ENCODE peak calls at places on chromosomes 2 and 18, in six cellular contexts. One of them, this sample, is unnamed.

GRCh38 chr2:238685713-238686112 is 162.2 kb upstream of the TWIST2 start:
- DNase-seq in IMR-90: no peak
- DNase-seq in mesenchymal stem cell: no peak
- DNase-seq in H1: no peak
- DNase-seq in H9: no peak
- DNase-seq in neuronal stem cell: no peak
- DNase-seq in this sample: no peak

GRCh38 chr2:176584333-176584732 is 315.1 kb downstream of the MTX2 start:
- DNase-seq in IMR-90: peak; percentile 66
- DNase-seq in mesenchymal stem cell: peak; percentile 43
- DNase-seq in H1: no peak
- DNase-seq in H9: no peak
- DNase-seq in neuronal stem cell: no peak
- DNase-seq in this sample: peak; percentile 25

GRCh38 chr2:11901351-11902069 is 155.1 kb downstream of the LPIN1 start:
- DNase-seq in IMR-90: no peak
- DNase-seq in mesenchymal stem cell: no peak
- DNase-seq in H1: no peak
- DNase-seq in H9: peak; percentile 51
- DNase-seq in neuronal stem cell: no peak
- DNase-seq in this sample: no peak

GRCh38 chr2:64970495-64970894 is 18.7 kb upstream of the SLC1A4 start:
- DNase-seq in IMR-90: no peak
- DNase-seq in mesenchymal stem cell: no peak
- DNase-seq in H1: no peak
- DNase-seq in H9: no peak
- DNase-seq in neuronal stem cell: no peak
- DNase-seq in this sample: no peak

GRCh38 chr2:43604674-43605073 is 8.8 kb upstream of the THADA start:
- DNase-seq in IMR-90: no peak
- DNase-seq in mesenchymal stem cell: no peak
- DNase-seq in H1: no peak
- DNase-seq in H9: no peak
- DNase-seq in neuronal stem cell: no peak
- DNase-seq in this sample: no peak

GRCh38 chr18:11654736-11655604 is 34.1 kb upstream of the GNAL start:
- DNase-seq in IMR-90: peak; percentile 4
- DNase-seq in mesenchymal stem cell: peak; percentile 24
- DNase-seq in H1: peak; percentile 13
- DNase-seq in H9: peak; percentile 72
- DNase-seq in neuronal stem cell: peak; percentile 46
- DNase-seq in this sample: peak; percentile 57

GRCh38 chr2:132620115-132620514 is 49.9 kb downstream of the LYPD1 start:
- DNase-seq in IMR-90: peak; percentile 34
- DNase-seq in mesenchymal stem cell: peak; percentile 7
- DNase-seq in H1: no peak
- DNase-seq in H9: no peak
- DNase-seq in neuronal stem cell: no peak
- DNase-seq in this sample: no peak

GRCh38 chr2:36625304-36625703 is 27.3 kb upstream of the FEZ2 start:
- DNase-seq in IMR-90: no peak
- DNase-seq in mesenchymal stem cell: no peak
- DNase-seq in H1: no peak
- DNase-seq in H9: no peak
- DNase-seq in neuronal stem cell: no peak
- DNase-seq in this sample: no peak

GRCh38 chr18:34003687-34004086 is 221.0 kb downstream of the NOL4 start:
- DNase-seq in IMR-90: no peak
- DNase-seq in mesenchymal stem cell: no peak
- DNase-seq in H1: peak; percentile 1
- DNase-seq in H9: peak; percentile 26
- DNase-seq in neuronal stem cell: no peak
- DNase-seq in this sample: no peak

GRCh38 chr2:56185582-56186046 is 1.8 kb downstream of the CCDC85A start:
- DNase-seq in IMR-90: no peak
- DNase-seq in mesenchymal stem cell: peak; percentile 61
- DNase-seq in H1: no peak
- DNase-seq in H9: peak; percentile 69
- DNase-seq in neuronal stem cell: peak; percentile 40
- DNase-seq in this sample: no peak

GRCh38 chr18:45324489-45325111 is 290.7 kb upstream of the SLC14A2 start:
- DNase-seq in IMR-90: peak; percentile 8
- DNase-seq in mesenchymal stem cell: peak; percentile 19
- DNase-seq in H1: peak; percentile 21
- DNase-seq in H9: peak; percentile 38
- DNase-seq in neuronal stem cell: peak; percentile 11
- DNase-seq in this sample: peak; percentile 12

GRCh38 chr2:233489666-233490065 is 76.9 kb downstream of the USP40 start:
- DNase-seq in IMR-90: peak; percentile 31
- DNase-seq in mesenchymal stem cell: peak; percentile 19
- DNase-seq in H1: no peak
- DNase-seq in H9: no peak
- DNase-seq in neuronal stem cell: no peak
- DNase-seq in this sample: peak; percentile 78

GRCh38 chr2:201938816-201939180 is 94.9 kb upstream of the FZD7 start:
- DNase-seq in IMR-90: no peak
- DNase-seq in mesenchymal stem cell: no peak
- DNase-seq in H1: no peak
- DNase-seq in H9: no peak
- DNase-seq in neuronal stem cell: no peak
- DNase-seq in this sample: no peak

GRCh38 chr2:18910843-18911242 is 321.5 kb upstream of the NT5C1B start:
- DNase-seq in IMR-90: peak; percentile 74
- DNase-seq in mesenchymal stem cell: peak; percentile 83
- DNase-seq in H1: no peak
- DNase-seq in H9: no peak
- DNase-seq in neuronal stem cell: no peak
- DNase-seq in this sample: peak; percentile 44

GRCh38 chr2:26989156-26989555 is 18.7 kb downstream of the MAPRE3 start:
- DNase-seq in IMR-90: peak; percentile 61
- DNase-seq in mesenchymal stem cell: peak; percentile 47
- DNase-seq in H1: no peak
- DNase-seq in H9: no peak
- DNase-seq in neuronal stem cell: no peak
- DNase-seq in this sample: no peak

GRCh38 chr18:56052202-56052601 is 464.2 kb upstream of the TCF4 start:
- DNase-seq in IMR-90: no peak
- DNase-seq in mesenchymal stem cell: no peak
- DNase-seq in H1: no peak
- DNase-seq in H9: no peak
- DNase-seq in neuronal stem cell: no peak
- DNase-seq in this sample: no peak

DNA sequence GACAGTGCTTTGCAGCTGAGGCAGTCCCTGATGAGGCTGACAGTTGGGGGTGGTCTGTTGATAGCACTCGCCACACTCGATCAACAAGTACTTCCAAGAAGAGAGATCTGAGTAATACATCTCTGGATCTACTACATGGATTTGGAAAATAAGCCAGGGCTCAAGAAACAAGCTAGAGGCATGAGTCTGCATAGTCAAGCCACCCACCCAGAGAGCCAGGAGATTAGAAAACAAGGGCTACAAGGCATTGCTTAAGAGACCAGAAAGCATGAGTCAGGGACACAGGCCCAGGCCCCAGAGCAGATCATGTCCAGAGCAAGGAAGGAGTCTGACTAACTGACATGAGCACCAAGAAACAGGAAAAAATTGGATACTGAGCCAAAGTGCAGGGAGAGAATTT is 196.9 kb upstream of the CWC22 start:
- DNase-seq in IMR-90: peak; percentile 80
- DNase-seq in mesenchymal stem cell: peak; percentile 57
- DNase-seq in H1: no peak
- DNase-seq in H9: no peak
- DNase-seq in neuronal stem cell: no peak
- DNase-seq in this sample: no peak
- H2AFZ ChIP-seq in IMR-90: peak overlapping the region; percentile 18
- H2AFZ ChIP-seq in mesenchymal stem cell: no peak overlapping the region
- H2AFZ ChIP-seq in H1: peak overlapping the region; percentile 78
- H2AFZ ChIP-seq in H9: no peak overlapping the region
- H2AFZ ChIP-seq in neuronal stem cell: peak overlapping the region; percentile 7
- H2AFZ ChIP-seq in this sample: no peak overlapping the region

GRCh38 chr2:217593732-217594131 is 409.1 kb downstream of the TNS1 start:
- DNase-seq in IMR-90: no peak
- DNase-seq in mesenchymal stem cell: no peak
- DNase-seq in H1: no peak
- DNase-seq in H9: no peak
- DNase-seq in neuronal stem cell: no peak
- DNase-seq in this sample: no peak
- H3K27ac ChIP-seq in IMR-90: no peak overlapping the region
- H3K27ac ChIP-seq in mesenchymal stem cell: no peak overlapping the region
- H3K27ac ChIP-seq in H1: no peak overlapping the region
- H3K27ac ChIP-seq in H9: no peak overlapping the region
- H3K27ac ChIP-seq in neuronal stem cell: no peak overlapping the region
- H3K27ac ChIP-seq in this sample: no peak overlapping the region

GRCh38 chr2:196587739-196588138 is 51.8 kb upstream of the CCDC150 start:
- DNase-seq in IMR-90: no peak
- DNase-seq in mesenchymal stem cell: no peak
- DNase-seq in H1: no peak
- DNase-seq in H9: no peak
- DNase-seq in neuronal stem cell: no peak
- DNase-seq in this sample: peak; percentile 10

GRCh38 chr2:196587061-196587460 is 52.5 kb upstream of the CCDC150 start:
- DNase-seq in IMR-90: no peak
- DNase-seq in mesenchymal stem cell: no peak
- DNase-seq in H1: no peak
- DNase-seq in H9: no peak
- DNase-seq in neuronal stem cell: no peak
- DNase-seq in this sample: no peak

GRCh38 chr2:196589429-196589828 is 50.1 kb upstream of the CCDC150 start:
- DNase-seq in IMR-90: no peak
- DNase-seq in mesenchymal stem cell: no peak
- DNase-seq in H1: no peak
- DNase-seq in H9: no peak
- DNase-seq in neuronal stem cell: no peak
- DNase-seq in this sample: no peak

GRCh38 chr2:196584903-196585302 is 54.6 kb upstream of the CCDC150 start:
- DNase-seq in IMR-90: no peak
- DNase-seq in mesenchymal stem cell: no peak
- DNase-seq in H1: no peak
- DNase-seq in H9: no peak
- DNase-seq in neuronal stem cell: no peak
- DNase-seq in this sample: no peak

GRCh38 chr2:196586511-196586991 is 53.0 kb upstream of the CCDC150 start:
- DNase-seq in IMR-90: peak; percentile 86
- DNase-seq in mesenchymal stem cell: peak; percentile 82
- DNase-seq in H1: no peak
- DNase-seq in H9: no peak
- DNase-seq in neuronal stem cell: no peak
- DNase-seq in this sample: no peak
- H2AK5ac ChIP-seq in IMR-90: peak overlapping the region; percentile 23
- H2AK5ac ChIP-seq in mesenchymal stem cell: no peak overlapping the region
- H2AK5ac ChIP-seq in H1: no peak overlapping the region
- H2AK5ac ChIP-seq in H9: no peak overlapping the region
- H2AK5ac ChIP-seq in neuronal stem cell: no peak overlapping the region
- H2AK5ac ChIP-seq in this sample: no peak overlapping the region

DNA sequence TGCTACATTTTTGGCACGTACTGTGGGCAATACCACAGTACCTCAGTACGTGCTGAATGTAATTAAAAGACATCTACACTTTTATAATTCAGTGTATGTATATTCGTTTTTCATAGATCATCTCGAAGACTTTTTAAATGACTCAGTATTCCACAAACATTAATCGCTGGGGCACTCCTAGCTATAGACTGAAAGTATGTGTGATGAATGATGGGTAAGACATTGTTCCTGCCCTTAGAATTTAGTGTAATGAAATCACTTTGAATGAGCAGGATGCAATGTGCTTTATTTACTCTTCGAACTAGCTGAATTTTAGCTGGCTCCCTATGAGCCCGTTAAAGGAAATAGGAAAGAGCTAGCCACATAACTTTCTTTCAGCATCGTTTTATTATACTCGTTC is 245.6 kb upstream of the RASGRP3 start:
- DNase-seq in IMR-90: peak; percentile 58
- DNase-seq in mesenchymal stem cell: no peak
- DNase-seq in H1: no peak
- DNase-seq in H9: no peak
- DNase-seq in neuronal stem cell: no peak
- DNase-seq in this sample: no peak
- H2AFZ ChIP-seq in IMR-90: no peak overlapping the region
- H2AFZ ChIP-seq in mesenchymal stem cell: no peak overlapping the region
- H2AFZ ChIP-seq in H1: no peak overlapping the region
- H2AFZ ChIP-seq in H9: no peak overlapping the region
- H2AFZ ChIP-seq in neuronal stem cell: no peak overlapping the region
- H2AFZ ChIP-seq in this sample: no peak overlapping the region

GRCh38 chr2:63819256-63819655 is 22.4 kb upstream of the UGP2 start:
- DNase-seq in IMR-90: no peak
- DNase-seq in mesenchymal stem cell: no peak
- DNase-seq in H1: no peak
- DNase-seq in H9: no peak
- DNase-seq in neuronal stem cell: no peak
- DNase-seq in this sample: no peak

GRCh38 chr2:63818276-63818675 is 23.4 kb upstream of the UGP2 start:
- DNase-seq in IMR-90: no peak
- DNase-seq in mesenchymal stem cell: no peak
- DNase-seq in H1: no peak
- DNase-seq in H9: no peak
- DNase-seq in neuronal stem cell: no peak
- DNase-seq in this sample: no peak

GRCh38 chr2:63821396-63821795 is 20.3 kb upstream of the UGP2 start:
- DNase-seq in IMR-90: no peak
- DNase-seq in mesenchymal stem cell: no peak
- DNase-seq in H1: no peak
- DNase-seq in H9: no peak
- DNase-seq in neuronal stem cell: no peak
- DNase-seq in this sample: no peak

GRCh38 chr2:63820969-63821368 is 20.7 kb upstream of the UGP2 start:
- DNase-seq in IMR-90: no peak
- DNase-seq in mesenchymal stem cell: no peak
- DNase-seq in H1: no peak
- DNase-seq in H9: no peak
- DNase-seq in neuronal stem cell: no peak
- DNase-seq in this sample: no peak

GRCh38 chr2:63819765-63820717 is 21.7 kb upstream of the UGP2 start:
- DNase-seq in IMR-90: peak; percentile 61
- DNase-seq in mesenchymal stem cell: no peak
- DNase-seq in H1: no peak
- DNase-seq in H9: no peak
- DNase-seq in neuronal stem cell: no peak
- DNase-seq in this sample: peak; percentile 18
- H3K27ac ChIP-seq in IMR-90: no peak overlapping the region
- H3K27ac ChIP-seq in mesenchymal stem cell: no peak overlapping the region
- H3K27ac ChIP-seq in H1: no peak overlapping the region
- H3K27ac ChIP-seq in H9: no peak overlapping the region
- H3K27ac ChIP-seq in neuronal stem cell: no peak overlapping the region
- H3K27ac ChIP-seq in this sample: no peak overlapping the region